ENCODE peak calls at places on chromosomes 5 and 9, in four cellular contexts. X is right atrium auricular region, H is body of pancreas, J is pancreas. W is an unnamed sample.

GRCh38 chr5:107337281-107337680 is 333.5 kb downstream of the EFNA5 start:
- DNase-seq in X (no peak), J (no peak), H (no peak), W (no peak)

GRCh38 chr9:130663258-130664171 is 879 bp upstream of the PRDM12 start:
- DNase-seq in J (no peak), H (no peak), X (no peak), W (no peak)

GRCh38 chr9:93671030-93671358 is 94.6 kb downstream of the PHF2 start:
- DNase-seq in J (no peak), H (peak), X (no peak), W (no peak)

GRCh38 chr5:148290271-148291195 is 21.7 kb upstream of the SPINK7 start:
- DNase-seq in X (no peak), H (no peak), J (no peak), W (no peak)

GRCh38 chr9:92759990-92760893 is 4.4 kb downstream of the BICD2 start:
- DNase-seq in J (no peak), X (no peak), H (peak), W (peak)

GRCh38 chr5:50439221-50439620 is 1.9 kb downstream of the EMB start:
- DNase-seq in J (no peak), X (no peak), H (no peak), W (no peak)

GRCh38 chr5:155004138-155004744 is 9.3 kb upstream of the KIF4B start:
- DNase-seq in X (no peak), H (peak), J (no peak), W (no peak)

GRCh38 chr5:34474573-34475021 is 181.5 kb upstream of the RAI14 start:
- DNase-seq in J (no peak), X (no peak), H (peak), W (no peak)

GRCh38 chr9:87840126-87840525 is 42.6 kb upstream of the SPATA31E1 start:
- DNase-seq in X (no peak), H (no peak), J (no peak), W (no peak)

GRCh38 chr9:37039065-37039464 is 5.0 kb upstream of the PAX5 start:
- DNase-seq in H (no peak), J (no peak), X (no peak), W (no peak)

GRCh38 chr9:37036237-37037136 is 2.4 kb upstream of the PAX5 start:
- DNase-seq in X (no peak), H (peak), J (peak), W (no peak)

GRCh38 chr9:37037744-37038640 is 3.9 kb upstream of the PAX5 start:
- DNase-seq in H (no peak), X (no peak), J (no peak), W (no peak)

GRCh38 chr9:37035472-37036236 is 1.6 kb upstream of the PAX5 start:
- DNase-seq in X (no peak), J (no peak), H (no peak), W (no peak)

DNA sequence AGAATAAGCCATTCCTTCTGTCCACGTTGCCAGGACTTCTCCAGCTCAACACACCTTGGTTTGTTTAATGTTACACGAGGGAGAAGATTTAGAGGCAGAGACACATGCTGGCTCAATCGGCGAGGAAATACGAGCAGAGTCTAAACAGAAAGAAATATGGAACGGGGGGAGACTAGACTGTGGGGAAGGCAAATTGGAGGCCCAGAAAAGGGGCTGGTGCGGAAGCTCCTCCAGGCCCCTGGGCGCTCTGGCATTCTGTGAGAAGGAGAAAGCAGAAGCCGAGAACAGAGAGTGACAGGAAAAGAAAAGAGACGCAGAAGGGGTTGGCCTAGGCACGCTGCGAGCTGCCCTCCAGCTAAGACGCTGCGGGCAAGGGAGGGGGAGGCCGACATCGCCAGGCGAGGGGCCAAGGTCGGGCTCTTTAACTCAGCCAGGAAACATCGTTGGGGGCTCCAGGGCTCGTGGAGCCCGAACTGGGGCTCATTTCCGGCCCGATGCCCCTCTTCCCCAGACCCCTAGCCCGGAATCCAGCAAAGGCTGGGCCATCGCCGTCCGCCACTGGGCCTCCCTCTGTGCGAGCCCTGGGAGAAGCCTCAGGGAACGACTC is 3.2 kb upstream of the PAX5 start:
- DNase-seq in X (no peak), H (no peak), J (no peak), W (no peak)
- H3K27ac ChIP-seq in X (no peak), H (no peak), J (no peak), W (no peak)

DNA sequence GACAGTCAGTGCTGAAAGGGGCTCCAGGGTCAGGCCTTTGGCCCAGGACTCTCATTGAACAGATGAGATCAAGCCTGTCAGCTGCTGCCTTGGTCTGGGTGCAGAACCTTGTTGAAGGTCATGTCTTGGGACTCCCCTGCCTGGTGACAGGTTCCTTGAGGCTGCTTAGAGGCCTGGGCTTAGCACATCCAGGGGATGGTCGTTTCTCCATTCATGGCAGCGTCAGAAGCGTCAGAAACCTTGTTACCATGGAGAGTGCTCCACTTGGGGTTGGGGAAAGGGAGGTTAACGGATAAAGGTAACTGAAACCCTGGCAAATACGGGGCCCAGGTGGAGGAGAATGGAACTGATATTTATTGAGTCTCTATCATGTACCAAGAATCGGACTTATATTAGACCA is 8.8 kb downstream of the ARPC5L start:
- DNase-seq in J (no peak), H (no peak), X (no peak), W (no peak)
- H3K27ac ChIP-seq in J (peak), H (peak), X (peak), W (peak)

DNA sequence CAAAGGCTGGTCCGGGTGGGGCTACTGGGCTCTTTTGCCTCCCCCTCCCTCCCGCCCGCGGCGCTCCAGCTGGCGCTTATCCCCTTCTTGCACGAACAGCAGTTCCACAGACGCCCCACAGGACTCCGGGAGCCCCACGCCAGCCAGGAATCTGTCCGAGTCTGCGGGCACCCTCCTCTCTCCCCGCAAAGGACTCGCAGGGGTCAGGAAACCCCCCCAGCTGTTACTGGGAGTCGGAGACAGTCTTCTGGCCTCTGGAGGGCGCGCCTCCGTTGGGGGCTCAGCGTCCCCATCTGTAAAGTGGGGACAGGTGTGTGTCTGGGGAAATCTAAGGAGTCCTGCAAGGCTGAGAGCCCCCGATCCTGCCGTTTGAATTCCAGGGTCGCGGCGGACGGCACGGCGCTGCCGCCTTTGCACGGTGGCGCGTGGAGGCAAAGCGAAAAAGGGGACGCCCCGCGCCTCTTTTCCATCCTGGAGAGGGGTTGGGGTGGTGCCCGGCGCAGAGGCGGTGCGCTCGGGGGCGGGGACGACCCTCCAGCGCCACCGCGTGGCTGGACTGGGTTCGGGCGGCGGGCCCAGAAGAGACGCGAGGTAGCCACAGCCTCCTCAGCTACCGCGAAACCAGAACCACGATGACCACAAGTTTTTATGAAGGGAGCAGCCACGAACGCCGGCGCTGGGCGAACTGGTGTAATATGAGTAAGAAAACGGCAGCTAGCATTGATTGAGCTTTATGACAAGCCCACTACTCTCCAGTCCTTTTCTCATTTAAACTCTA is 2.8 kb upstream of the CCIN start:
- DNase-seq in J (peak), X (peak), H (peak), W (peak)
- H3K27ac ChIP-seq in J (no peak), X (peak), H (no peak), W (peak)

GRCh38 chr9:124326378-124326777 is 68.6 kb downstream of the NEK6 start:
- DNase-seq in H (no peak), J (no peak), X (no peak), W (no peak)
- H3K27ac ChIP-seq in H (no peak), J (no peak), X (no peak), W (no peak)